ENCODE peak calls at places on chromosomes 3 and 15, in ten cellular contexts. One of them, this sample, is unnamed.

GRCh38 chr3:172104471-172105072 is 65.2 kb downstream of the FNDC3B start:
- DNase-seq in ELF-1: peak
- DNase-seq in neural crest cell: no peak
- DNase-seq in cardiac muscle cell: peak
- DNase-seq in CD8-positive, alpha-beta memory T cell: no peak
- DNase-seq in EL: no peak
- DNase-seq in naive thymus-derived CD8-positive, alpha-beta T cell: no peak
- DNase-seq in GM12878: no peak
- DNase-seq in NCI-H345: no peak
- DNase-seq in GM12892: no peak
- DNase-seq in this sample: no peak

GRCh38 chr3:42652611-42653302 is 740 bp upstream of the ZBTB47 start:
- DNase-seq in ELF-1: peak
- DNase-seq in cardiac muscle cell: peak
- DNase-seq in neural crest cell: no peak
- DNase-seq in GM12878: peak
- DNase-seq in NCI-H345: no peak
- DNase-seq in CD8-positive, alpha-beta memory T cell: no peak
- DNase-seq in GM12892: no peak
- DNase-seq in naive thymus-derived CD8-positive, alpha-beta T cell: no peak
- DNase-seq in EL: peak
- DNase-seq in this sample: no peak

GRCh38 chr3:170690133-170690981 is 104.5 kb upstream of the SLC7A14 start:
- DNase-seq in GM12878: no peak
- DNase-seq in NCI-H345: peak
- DNase-seq in CD8-positive, alpha-beta memory T cell: peak
- DNase-seq in naive thymus-derived CD8-positive, alpha-beta T cell: peak
- DNase-seq in ELF-1: peak
- DNase-seq in GM12892: peak
- DNase-seq in EL: peak
- DNase-seq in neural crest cell: peak
- DNase-seq in cardiac muscle cell: peak
- DNase-seq in this sample: peak

GRCh38 chr15:53837263-53837662 is 77.8 kb upstream of the WDR72 start:
- DNase-seq in cardiac muscle cell: no peak
- DNase-seq in neural crest cell: no peak
- DNase-seq in naive thymus-derived CD8-positive, alpha-beta T cell: no peak
- DNase-seq in NCI-H345: peak
- DNase-seq in ELF-1: no peak
- DNase-seq in CD8-positive, alpha-beta memory T cell: no peak
- DNase-seq in EL: no peak
- DNase-seq in GM12892: no peak
- DNase-seq in GM12878: no peak
- DNase-seq in this sample: no peak

GRCh38 chr3:136790786-136791185 is 28.1 kb upstream of the SLC35G2 start:
- DNase-seq in cardiac muscle cell: no peak
- DNase-seq in ELF-1: no peak
- DNase-seq in GM12878: no peak
- DNase-seq in neural crest cell: no peak
- DNase-seq in GM12892: no peak
- DNase-seq in EL: no peak
- DNase-seq in CD8-positive, alpha-beta memory T cell: no peak
- DNase-seq in NCI-H345: no peak
- DNase-seq in naive thymus-derived CD8-positive, alpha-beta T cell: no peak
- DNase-seq in this sample: no peak

GRCh38 chr3:134366928-134367352 is 7.3 kb downstream of the AMOTL2 start:
- DNase-seq in naive thymus-derived CD8-positive, alpha-beta T cell: no peak
- DNase-seq in GM12892: no peak
- DNase-seq in NCI-H345: no peak
- DNase-seq in cardiac muscle cell: no peak
- DNase-seq in CD8-positive, alpha-beta memory T cell: no peak
- DNase-seq in neural crest cell: peak
- DNase-seq in EL: peak
- DNase-seq in ELF-1: peak
- DNase-seq in GM12878: no peak
- DNase-seq in this sample: no peak

GRCh38 chr3:74106882-74107281 is 482.1 kb upstream of the PDZRN3 start:
- DNase-seq in NCI-H345: no peak
- DNase-seq in ELF-1: no peak
- DNase-seq in neural crest cell: no peak
- DNase-seq in cardiac muscle cell: no peak
- DNase-seq in CD8-positive, alpha-beta memory T cell: no peak
- DNase-seq in GM12878: no peak
- DNase-seq in naive thymus-derived CD8-positive, alpha-beta T cell: no peak
- DNase-seq in GM12892: no peak
- DNase-seq in EL: no peak
- DNase-seq in this sample: no peak

GRCh38 chr3:15845475-15845874 is 47.7 kb upstream of the ANKRD28 start:
- DNase-seq in neural crest cell: no peak
- DNase-seq in GM12892: no peak
- DNase-seq in GM12878: no peak
- DNase-seq in EL: no peak
- DNase-seq in naive thymus-derived CD8-positive, alpha-beta T cell: no peak
- DNase-seq in NCI-H345: no peak
- DNase-seq in cardiac muscle cell: no peak
- DNase-seq in CD8-positive, alpha-beta memory T cell: no peak
- DNase-seq in ELF-1: no peak
- DNase-seq in this sample: no peak

GRCh38 chr3:81910244-81910852 is 148.9 kb upstream of the GBE1 start:
- DNase-seq in naive thymus-derived CD8-positive, alpha-beta T cell: peak
- DNase-seq in EL: peak
- DNase-seq in CD8-positive, alpha-beta memory T cell: peak
- DNase-seq in ELF-1: no peak
- DNase-seq in neural crest cell: peak
- DNase-seq in GM12892: no peak
- DNase-seq in NCI-H345: peak
- DNase-seq in cardiac muscle cell: peak
- DNase-seq in GM12878: peak
- DNase-seq in this sample: no peak

GRCh38 chr3:78613366-78614008 is 1154.3 kb downstream of the ROBO1 start:
- DNase-seq in CD8-positive, alpha-beta memory T cell: no peak
- DNase-seq in GM12878: no peak
- DNase-seq in NCI-H345: no peak
- DNase-seq in neural crest cell: no peak
- DNase-seq in naive thymus-derived CD8-positive, alpha-beta T cell: no peak
- DNase-seq in GM12892: no peak
- DNase-seq in ELF-1: no peak
- DNase-seq in cardiac muscle cell: no peak
- DNase-seq in EL: no peak
- DNase-seq in this sample: no peak

GRCh38 chr3:149898771-149899170 is 71.9 kb downstream of the PFN2 start:
- DNase-seq in cardiac muscle cell: peak
- DNase-seq in EL: peak
- DNase-seq in NCI-H345: no peak
- DNase-seq in GM12892: no peak
- DNase-seq in ELF-1: no peak
- DNase-seq in GM12878: no peak
- DNase-seq in CD8-positive, alpha-beta memory T cell: no peak
- DNase-seq in neural crest cell: no peak
- DNase-seq in naive thymus-derived CD8-positive, alpha-beta T cell: no peak
- DNase-seq in this sample: no peak

GRCh38 chr15:99174989-99175388 is 70.1 kb downstream of the SYNM start:
- DNase-seq in ELF-1: no peak
- DNase-seq in GM12892: no peak
- DNase-seq in EL: no peak
- DNase-seq in cardiac muscle cell: no peak
- DNase-seq in neural crest cell: no peak
- DNase-seq in CD8-positive, alpha-beta memory T cell: no peak
- DNase-seq in naive thymus-derived CD8-positive, alpha-beta T cell: no peak
- DNase-seq in GM12878: no peak
- DNase-seq in NCI-H345: no peak
- DNase-seq in this sample: no peak

GRCh38 chr3:64675848-64676247 is 12.0 kb downstream of the ADAMTS9 start:
- DNase-seq in NCI-H345: no peak
- DNase-seq in CD8-positive, alpha-beta memory T cell: no peak
- DNase-seq in ELF-1: no peak
- DNase-seq in GM12878: no peak
- DNase-seq in neural crest cell: no peak
- DNase-seq in GM12892: no peak
- DNase-seq in EL: no peak
- DNase-seq in cardiac muscle cell: no peak
- DNase-seq in naive thymus-derived CD8-positive, alpha-beta T cell: no peak
- DNase-seq in this sample: no peak

GRCh38 chr15:72912121-72912520 is 128.6 kb upstream of the ADPGK start:
- DNase-seq in naive thymus-derived CD8-positive, alpha-beta T cell: no peak
- DNase-seq in cardiac muscle cell: no peak
- DNase-seq in NCI-H345: no peak
- DNase-seq in GM12892: no peak
- DNase-seq in ELF-1: no peak
- DNase-seq in GM12878: no peak
- DNase-seq in CD8-positive, alpha-beta memory T cell: no peak
- DNase-seq in neural crest cell: no peak
- DNase-seq in EL: no peak
- DNase-seq in this sample: no peak

GRCh38 chr3:173709026-173709425 is 311.5 kb downstream of the NLGN1 start:
- DNase-seq in cardiac muscle cell: peak
- DNase-seq in GM12878: no peak
- DNase-seq in neural crest cell: no peak
- DNase-seq in NCI-H345: no peak
- DNase-seq in ELF-1: no peak
- DNase-seq in naive thymus-derived CD8-positive, alpha-beta T cell: no peak
- DNase-seq in CD8-positive, alpha-beta memory T cell: no peak
- DNase-seq in GM12892: no peak
- DNase-seq in EL: no peak
- DNase-seq in this sample: no peak

GRCh38 chr3:30894521-30895289 is at the start of gene GADL1:
- DNase-seq in neural crest cell: peak
- DNase-seq in GM12892: no peak
- DNase-seq in CD8-positive, alpha-beta memory T cell: no peak
- DNase-seq in naive thymus-derived CD8-positive, alpha-beta T cell: peak
- DNase-seq in NCI-H345: peak
- DNase-seq in GM12878: no peak
- DNase-seq in EL: peak
- DNase-seq in ELF-1: peak
- DNase-seq in cardiac muscle cell: peak
- DNase-seq in this sample: no peak

GRCh38 chr3:15281817-15282216 is 50.6 kb downstream of the SH3BP5 start:
- DNase-seq in naive thymus-derived CD8-positive, alpha-beta T cell: no peak
- DNase-seq in neural crest cell: no peak
- DNase-seq in GM12878: no peak
- DNase-seq in ELF-1: no peak
- DNase-seq in CD8-positive, alpha-beta memory T cell: no peak
- DNase-seq in cardiac muscle cell: no peak
- DNase-seq in NCI-H345: no peak
- DNase-seq in EL: no peak
- DNase-seq in GM12892: no peak
- DNase-seq in this sample: no peak

GRCh38 chr3:62175161-62175560 is 198.2 kb downstream of the FEZF2 start:
- DNase-seq in neural crest cell: no peak
- DNase-seq in GM12878: no peak
- DNase-seq in EL: no peak
- DNase-seq in CD8-positive, alpha-beta memory T cell: no peak
- DNase-seq in cardiac muscle cell: no peak
- DNase-seq in GM12892: no peak
- DNase-seq in naive thymus-derived CD8-positive, alpha-beta T cell: no peak
- DNase-seq in NCI-H345: no peak
- DNase-seq in ELF-1: no peak
- DNase-seq in this sample: no peak

GRCh38 chr3:70982700-70983140 is 600.8 kb downstream of the FOXP1 start:
- DNase-seq in CD8-positive, alpha-beta memory T cell: no peak
- DNase-seq in neural crest cell: peak
- DNase-seq in ELF-1: peak
- DNase-seq in naive thymus-derived CD8-positive, alpha-beta T cell: no peak
- DNase-seq in GM12878: peak
- DNase-seq in NCI-H345: no peak
- DNase-seq in GM12892: no peak
- DNase-seq in cardiac muscle cell: peak
- DNase-seq in EL: peak
- DNase-seq in this sample: peak

GRCh38 chr3:9703736-9704342 is at the start of gene CPNE9:
- DNase-seq in EL: no peak
- DNase-seq in cardiac muscle cell: no peak
- DNase-seq in CD8-positive, alpha-beta memory T cell: no peak
- DNase-seq in naive thymus-derived CD8-positive, alpha-beta T cell: no peak
- DNase-seq in GM12878: no peak
- DNase-seq in GM12892: no peak
- DNase-seq in NCI-H345: no peak
- DNase-seq in ELF-1: peak
- DNase-seq in neural crest cell: peak
- DNase-seq in this sample: no peak

GRCh38 chr3:155548194-155548593 is 196.7 kb downstream of the PLCH1 start:
- DNase-seq in cardiac muscle cell: no peak
- DNase-seq in ELF-1: no peak
- DNase-seq in GM12878: no peak
- DNase-seq in naive thymus-derived CD8-positive, alpha-beta T cell: no peak
- DNase-seq in EL: peak
- DNase-seq in neural crest cell: no peak
- DNase-seq in GM12892: no peak
- DNase-seq in CD8-positive, alpha-beta memory T cell: no peak
- DNase-seq in NCI-H345: no peak
- DNase-seq in this sample: no peak

GRCh38 chr3:12750658-12751071 is 8.4 kb downstream of the TMEM40 start:
- DNase-seq in ELF-1: no peak
- DNase-seq in EL: peak
- DNase-seq in naive thymus-derived CD8-positive, alpha-beta T cell: no peak
- DNase-seq in GM12878: peak
- DNase-seq in cardiac muscle cell: peak
- DNase-seq in NCI-H345: no peak
- DNase-seq in neural crest cell: no peak
- DNase-seq in CD8-positive, alpha-beta memory T cell: no peak
- DNase-seq in GM12892: no peak
- DNase-seq in this sample: no peak

GRCh38 chr3:123971416-123971815 is 10.4 kb upstream of the CCDC14 start:
- DNase-seq in GM12878: no peak
- DNase-seq in NCI-H345: no peak
- DNase-seq in ELF-1: no peak
- DNase-seq in naive thymus-derived CD8-positive, alpha-beta T cell: no peak
- DNase-seq in cardiac muscle cell: no peak
- DNase-seq in CD8-positive, alpha-beta memory T cell: no peak
- DNase-seq in EL: no peak
- DNase-seq in GM12892: no peak
- DNase-seq in neural crest cell: no peak
- DNase-seq in this sample: no peak

GRCh38 chr3:82587174-82587573 is 825.7 kb upstream of the GBE1 start:
- DNase-seq in naive thymus-derived CD8-positive, alpha-beta T cell: no peak
- DNase-seq in neural crest cell: no peak
- DNase-seq in CD8-positive, alpha-beta memory T cell: no peak
- DNase-seq in ELF-1: no peak
- DNase-seq in cardiac muscle cell: no peak
- DNase-seq in GM12878: no peak
- DNase-seq in GM12892: no peak
- DNase-seq in EL: no peak
- DNase-seq in NCI-H345: no peak
- DNase-seq in this sample: no peak

GRCh38 chr15:63551400-63551799 is 45.8 kb upstream of the FBXL22 start:
- DNase-seq in EL: peak
- DNase-seq in ELF-1: no peak
- DNase-seq in NCI-H345: no peak
- DNase-seq in cardiac muscle cell: peak
- DNase-seq in GM12892: no peak
- DNase-seq in CD8-positive, alpha-beta memory T cell: no peak
- DNase-seq in naive thymus-derived CD8-positive, alpha-beta T cell: no peak
- DNase-seq in GM12878: no peak
- DNase-seq in neural crest cell: no peak
- DNase-seq in this sample: no peak

GRCh38 chr3:17841190-17841828 is 98.9 kb upstream of the TBC1D5 start:
- DNase-seq in cardiac muscle cell: peak
- DNase-seq in EL: peak
- DNase-seq in ELF-1: peak
- DNase-seq in naive thymus-derived CD8-positive, alpha-beta T cell: peak
- DNase-seq in CD8-positive, alpha-beta memory T cell: peak
- DNase-seq in NCI-H345: peak
- DNase-seq in GM12878: peak
- DNase-seq in neural crest cell: peak
- DNase-seq in GM12892: peak
- DNase-seq in this sample: peak

GRCh38 chr3:195582947-195583346 is 793 bp downstream of the APOD start:
- DNase-seq in ELF-1: peak
- DNase-seq in cardiac muscle cell: no peak
- DNase-seq in neural crest cell: no peak
- DNase-seq in GM12878: no peak
- DNase-seq in CD8-positive, alpha-beta memory T cell: no peak
- DNase-seq in EL: no peak
- DNase-seq in GM12892: no peak
- DNase-seq in naive thymus-derived CD8-positive, alpha-beta T cell: no peak
- DNase-seq in NCI-H345: no peak
- DNase-seq in this sample: no peak

GRCh38 chr3:14177580-14178246 is 688 bp downstream of the XPC start:
- DNase-seq in naive thymus-derived CD8-positive, alpha-beta T cell: no peak
- DNase-seq in GM12892: no peak
- DNase-seq in NCI-H345: no peak
- DNase-seq in ELF-1: no peak
- DNase-seq in CD8-positive, alpha-beta memory T cell: no peak
- DNase-seq in EL: no peak
- DNase-seq in cardiac muscle cell: peak
- DNase-seq in neural crest cell: no peak
- DNase-seq in GM12878: no peak
- DNase-seq in this sample: no peak